ENCODE peak calls at places on chromosomes 13 and 19, in six cellular contexts. One of them, this sample, is unnamed.

GRCh38 chr19:31140717-31141116 is 208.5 kb downstream of the TSHZ3 start:
- DNase-seq in EL: peak
- DNase-seq in activated naive CD8-positive, alpha-beta T cell treated with anti-CD3 and anti-CD28 coated beads, Interleukin-2, amount 10 ng/mL, durations not matched to agents 7 days and 5 days: no peak
- DNase-seq in renal cortical epithelial cell: peak
- DNase-seq in activated naive CD4-positive, alpha-beta T cell treated with anti-CD3 and anti-CD28 coated beads for 36 hours: no peak
- DNase-seq in NCI-H446: no peak
- DNase-seq in this sample: no peak

GRCh38 chr19:35436477-35437141 is 11.4 kb upstream of the FFAR2 start:
- DNase-seq in EL: peak
- DNase-seq in activated naive CD8-positive, alpha-beta T cell treated with anti-CD3 and anti-CD28 coated beads, Interleukin-2, amount 10 ng/mL, durations not matched to agents 7 days and 5 days: no peak
- DNase-seq in renal cortical epithelial cell: peak
- DNase-seq in activated naive CD4-positive, alpha-beta T cell treated with anti-CD3 and anti-CD28 coated beads for 36 hours: peak
- DNase-seq in NCI-H446: peak
- DNase-seq in this sample: no peak

GRCh38 chr19:42568006-42568405 is 26.7 kb downstream of the CEACAM8 start:
- DNase-seq in EL: no peak
- DNase-seq in activated naive CD8-positive, alpha-beta T cell treated with anti-CD3 and anti-CD28 coated beads, Interleukin-2, amount 10 ng/mL, durations not matched to agents 7 days and 5 days: no peak
- DNase-seq in renal cortical epithelial cell: no peak
- DNase-seq in activated naive CD4-positive, alpha-beta T cell treated with anti-CD3 and anti-CD28 coated beads for 36 hours: no peak
- DNase-seq in NCI-H446: no peak
- DNase-seq in this sample: no peak

GRCh38 chr19:1421958-1422305 is 14.5 kb downstream of the DAZAP1 start:
- DNase-seq in EL: no peak
- DNase-seq in activated naive CD8-positive, alpha-beta T cell treated with anti-CD3 and anti-CD28 coated beads, Interleukin-2, amount 10 ng/mL, durations not matched to agents 7 days and 5 days: no peak
- DNase-seq in renal cortical epithelial cell: no peak
- DNase-seq in activated naive CD4-positive, alpha-beta T cell treated with anti-CD3 and anti-CD28 coated beads for 36 hours: no peak
- DNase-seq in NCI-H446: no peak
- DNase-seq in this sample: no peak

GRCh38 chr19:46845959-46846459 is 4.6 kb downstream of the AP2S1 start:
- DNase-seq in EL: no peak
- DNase-seq in activated naive CD8-positive, alpha-beta T cell treated with anti-CD3 and anti-CD28 coated beads, Interleukin-2, amount 10 ng/mL, durations not matched to agents 7 days and 5 days: no peak
- DNase-seq in renal cortical epithelial cell: no peak
- DNase-seq in activated naive CD4-positive, alpha-beta T cell treated with anti-CD3 and anti-CD28 coated beads for 36 hours: no peak
- DNase-seq in NCI-H446: no peak
- DNase-seq in this sample: no peak

GRCh38 chr19:28643284-28643683 is 569.7 kb downstream of the UQCRFS1 start:
- DNase-seq in EL: no peak
- DNase-seq in activated naive CD8-positive, alpha-beta T cell treated with anti-CD3 and anti-CD28 coated beads, Interleukin-2, amount 10 ng/mL, durations not matched to agents 7 days and 5 days: no peak
- DNase-seq in renal cortical epithelial cell: no peak
- DNase-seq in activated naive CD4-positive, alpha-beta T cell treated with anti-CD3 and anti-CD28 coated beads for 36 hours: no peak
- DNase-seq in NCI-H446: no peak
- DNase-seq in this sample: no peak

GRCh38 chr19:31533114-31533513 is 183.9 kb upstream of the TSHZ3 start:
- DNase-seq in EL: no peak
- DNase-seq in activated naive CD8-positive, alpha-beta T cell treated with anti-CD3 and anti-CD28 coated beads, Interleukin-2, amount 10 ng/mL, durations not matched to agents 7 days and 5 days: no peak
- DNase-seq in renal cortical epithelial cell: no peak
- DNase-seq in activated naive CD4-positive, alpha-beta T cell treated with anti-CD3 and anti-CD28 coated beads for 36 hours: no peak
- DNase-seq in NCI-H446: no peak
- DNase-seq in this sample: no peak

GRCh38 chr13:51148952-51149573 is 38.0 kb upstream of the C13orf42 start:
- DNase-seq in EL: peak
- DNase-seq in activated naive CD8-positive, alpha-beta T cell treated with anti-CD3 and anti-CD28 coated beads, Interleukin-2, amount 10 ng/mL, durations not matched to agents 7 days and 5 days: no peak
- DNase-seq in renal cortical epithelial cell: peak
- DNase-seq in activated naive CD4-positive, alpha-beta T cell treated with anti-CD3 and anti-CD28 coated beads for 36 hours: no peak
- DNase-seq in NCI-H446: peak
- DNase-seq in this sample: peak

GRCh38 chr19:46134527-46134926 is 10.0 kb upstream of the IGFL3 start:
- DNase-seq in EL: no peak
- DNase-seq in activated naive CD8-positive, alpha-beta T cell treated with anti-CD3 and anti-CD28 coated beads, Interleukin-2, amount 10 ng/mL, durations not matched to agents 7 days and 5 days: no peak
- DNase-seq in renal cortical epithelial cell: peak
- DNase-seq in activated naive CD4-positive, alpha-beta T cell treated with anti-CD3 and anti-CD28 coated beads for 36 hours: no peak
- DNase-seq in NCI-H446: no peak
- DNase-seq in this sample: no peak

GRCh38 chr13:95002126-95002525 is 289.8 kb upstream of the SOX21 start:
- DNase-seq in EL: no peak
- DNase-seq in activated naive CD8-positive, alpha-beta T cell treated with anti-CD3 and anti-CD28 coated beads, Interleukin-2, amount 10 ng/mL, durations not matched to agents 7 days and 5 days: no peak
- DNase-seq in renal cortical epithelial cell: no peak
- DNase-seq in activated naive CD4-positive, alpha-beta T cell treated with anti-CD3 and anti-CD28 coated beads for 36 hours: no peak
- DNase-seq in NCI-H446: no peak
- DNase-seq in this sample: no peak

GRCh38 chr13:96898212-96898611 is 96.1 kb downstream of the OXGR1 start:
- DNase-seq in EL: peak
- DNase-seq in activated naive CD8-positive, alpha-beta T cell treated with anti-CD3 and anti-CD28 coated beads, Interleukin-2, amount 10 ng/mL, durations not matched to agents 7 days and 5 days: no peak
- DNase-seq in renal cortical epithelial cell: no peak
- DNase-seq in activated naive CD4-positive, alpha-beta T cell treated with anti-CD3 and anti-CD28 coated beads for 36 hours: no peak
- DNase-seq in NCI-H446: no peak
- DNase-seq in this sample: no peak

GRCh38 chr13:37706041-37706440 is 107.5 kb upstream of the POSTN start:
- DNase-seq in EL: no peak
- DNase-seq in activated naive CD8-positive, alpha-beta T cell treated with anti-CD3 and anti-CD28 coated beads, Interleukin-2, amount 10 ng/mL, durations not matched to agents 7 days and 5 days: no peak
- DNase-seq in renal cortical epithelial cell: no peak
- DNase-seq in activated naive CD4-positive, alpha-beta T cell treated with anti-CD3 and anti-CD28 coated beads for 36 hours: no peak
- DNase-seq in NCI-H446: no peak
- DNase-seq in this sample: no peak

GRCh38 chr19:44476559-44477408 is 23.5 kb downstream of the ZNF180 start:
- DNase-seq in EL: peak
- DNase-seq in activated naive CD8-positive, alpha-beta T cell treated with anti-CD3 and anti-CD28 coated beads, Interleukin-2, amount 10 ng/mL, durations not matched to agents 7 days and 5 days: no peak
- DNase-seq in renal cortical epithelial cell: peak
- DNase-seq in activated naive CD4-positive, alpha-beta T cell treated with anti-CD3 and anti-CD28 coated beads for 36 hours: no peak
- DNase-seq in NCI-H446: no peak
- DNase-seq in this sample: no peak

GRCh38 chr19:5484398-5485285 is 29.4 kb downstream of the ZNRF4 start:
- DNase-seq in EL: no peak
- DNase-seq in activated naive CD8-positive, alpha-beta T cell treated with anti-CD3 and anti-CD28 coated beads, Interleukin-2, amount 10 ng/mL, durations not matched to agents 7 days and 5 days: no peak
- DNase-seq in renal cortical epithelial cell: no peak
- DNase-seq in activated naive CD4-positive, alpha-beta T cell treated with anti-CD3 and anti-CD28 coated beads for 36 hours: no peak
- DNase-seq in NCI-H446: peak
- DNase-seq in this sample: no peak

GRCh38 chr13:95153647-95154405 is 147.4 kb downstream of the ABCC4 start:
- DNase-seq in EL: no peak
- DNase-seq in activated naive CD8-positive, alpha-beta T cell treated with anti-CD3 and anti-CD28 coated beads, Interleukin-2, amount 10 ng/mL, durations not matched to agents 7 days and 5 days: no peak
- DNase-seq in renal cortical epithelial cell: no peak
- DNase-seq in activated naive CD4-positive, alpha-beta T cell treated with anti-CD3 and anti-CD28 coated beads for 36 hours: no peak
- DNase-seq in NCI-H446: no peak
- DNase-seq in this sample: no peak

GRCh38 chr13:24788538-24788937 is 24.6 kb downstream of the RNF17 start:
- DNase-seq in EL: no peak
- DNase-seq in activated naive CD8-positive, alpha-beta T cell treated with anti-CD3 and anti-CD28 coated beads, Interleukin-2, amount 10 ng/mL, durations not matched to agents 7 days and 5 days: no peak
- DNase-seq in renal cortical epithelial cell: no peak
- DNase-seq in activated naive CD4-positive, alpha-beta T cell treated with anti-CD3 and anti-CD28 coated beads for 36 hours: no peak
- DNase-seq in NCI-H446: no peak
- DNase-seq in this sample: no peak

GRCh38 chr13:33057019-33057785 is 41.0 kb downstream of the KL start:
- DNase-seq in EL: peak
- DNase-seq in activated naive CD8-positive, alpha-beta T cell treated with anti-CD3 and anti-CD28 coated beads, Interleukin-2, amount 10 ng/mL, durations not matched to agents 7 days and 5 days: no peak
- DNase-seq in renal cortical epithelial cell: peak
- DNase-seq in activated naive CD4-positive, alpha-beta T cell treated with anti-CD3 and anti-CD28 coated beads for 36 hours: no peak
- DNase-seq in NCI-H446: peak
- DNase-seq in this sample: peak

GRCh38 chr19:4502282-4503223 is 15.7 kb downstream of the PLIN4 start:
- DNase-seq in EL: no peak
- DNase-seq in activated naive CD8-positive, alpha-beta T cell treated with anti-CD3 and anti-CD28 coated beads, Interleukin-2, amount 10 ng/mL, durations not matched to agents 7 days and 5 days: no peak
- DNase-seq in renal cortical epithelial cell: no peak
- DNase-seq in activated naive CD4-positive, alpha-beta T cell treated with anti-CD3 and anti-CD28 coated beads for 36 hours: no peak
- DNase-seq in NCI-H446: no peak
- DNase-seq in this sample: no peak

GRCh38 chr19:45687599-45687998 is 4.2 kb downstream of the SNRPD2 start:
- DNase-seq in EL: no peak
- DNase-seq in activated naive CD8-positive, alpha-beta T cell treated with anti-CD3 and anti-CD28 coated beads, Interleukin-2, amount 10 ng/mL, durations not matched to agents 7 days and 5 days: no peak
- DNase-seq in renal cortical epithelial cell: no peak
- DNase-seq in activated naive CD4-positive, alpha-beta T cell treated with anti-CD3 and anti-CD28 coated beads for 36 hours: no peak
- DNase-seq in NCI-H446: no peak
- DNase-seq in this sample: no peak

GRCh38 chr19:4320419-4320818 is 16.0 kb downstream of the FSD1 start:
- DNase-seq in EL: no peak
- DNase-seq in activated naive CD8-positive, alpha-beta T cell treated with anti-CD3 and anti-CD28 coated beads, Interleukin-2, amount 10 ng/mL, durations not matched to agents 7 days and 5 days: no peak
- DNase-seq in renal cortical epithelial cell: no peak
- DNase-seq in activated naive CD4-positive, alpha-beta T cell treated with anti-CD3 and anti-CD28 coated beads for 36 hours: no peak
- DNase-seq in NCI-H446: no peak
- DNase-seq in this sample: no peak

GRCh38 chr13:108957369-108958012 is 328.1 kb downstream of the MYO16 start:
- DNase-seq in EL: peak
- DNase-seq in activated naive CD8-positive, alpha-beta T cell treated with anti-CD3 and anti-CD28 coated beads, Interleukin-2, amount 10 ng/mL, durations not matched to agents 7 days and 5 days: no peak
- DNase-seq in renal cortical epithelial cell: peak
- DNase-seq in activated naive CD4-positive, alpha-beta T cell treated with anti-CD3 and anti-CD28 coated beads for 36 hours: no peak
- DNase-seq in NCI-H446: no peak
- DNase-seq in this sample: no peak

GRCh38 chr19:55947532-55947931 is at the start of gene NLRP8:
- DNase-seq in EL: no peak
- DNase-seq in activated naive CD8-positive, alpha-beta T cell treated with anti-CD3 and anti-CD28 coated beads, Interleukin-2, amount 10 ng/mL, durations not matched to agents 7 days and 5 days: no peak
- DNase-seq in renal cortical epithelial cell: no peak
- DNase-seq in activated naive CD4-positive, alpha-beta T cell treated with anti-CD3 and anti-CD28 coated beads for 36 hours: no peak
- DNase-seq in NCI-H446: no peak
- DNase-seq in this sample: no peak

GRCh38 chr13:103140001-103140671 is 73.9 kb upstream of the SLC10A2 start:
- DNase-seq in EL: no peak
- DNase-seq in activated naive CD8-positive, alpha-beta T cell treated with anti-CD3 and anti-CD28 coated beads, Interleukin-2, amount 10 ng/mL, durations not matched to agents 7 days and 5 days: no peak
- DNase-seq in renal cortical epithelial cell: peak
- DNase-seq in activated naive CD4-positive, alpha-beta T cell treated with anti-CD3 and anti-CD28 coated beads for 36 hours: no peak
- DNase-seq in NCI-H446: peak
- DNase-seq in this sample: peak

GRCh38 chr13:113338451-113338850 is 25.5 kb downstream of the GRTP1 start:
- DNase-seq in EL: no peak
- DNase-seq in activated naive CD8-positive, alpha-beta T cell treated with anti-CD3 and anti-CD28 coated beads, Interleukin-2, amount 10 ng/mL, durations not matched to agents 7 days and 5 days: no peak
- DNase-seq in renal cortical epithelial cell: no peak
- DNase-seq in activated naive CD4-positive, alpha-beta T cell treated with anti-CD3 and anti-CD28 coated beads for 36 hours: no peak
- DNase-seq in NCI-H446: no peak
- DNase-seq in this sample: no peak

GRCh38 chr19:22519152-22519551 is 97.0 kb upstream of the ZNF98 start:
- DNase-seq in EL: no peak
- DNase-seq in activated naive CD8-positive, alpha-beta T cell treated with anti-CD3 and anti-CD28 coated beads, Interleukin-2, amount 10 ng/mL, durations not matched to agents 7 days and 5 days: no peak
- DNase-seq in renal cortical epithelial cell: no peak
- DNase-seq in activated naive CD4-positive, alpha-beta T cell treated with anti-CD3 and anti-CD28 coated beads for 36 hours: no peak
- DNase-seq in NCI-H446: no peak
- DNase-seq in this sample: no peak

This sample was measured in HEK293T.